ENCODE peak calls at places on chromosomes 4 and X, in eight cellular contexts. C is astrocyte, V is dorsolateral prefrontal cortex, O is fibroblast of pulmonary artery, D is suprapubic skin, Q is heart left ventricle, X is BJ, N is bronchial epithelial cell. W is an unnamed sample.

GRCh38 chr4:15906024-15906443 is 32.5 kb downstream of the FGFBP1 start:
- DNase-seq in C (peak), V (no peak), O (peak), D (peak), Q (peak), X (no peak), N (peak), W (no peak)

GRCh38 chr4:7779194-7779768 is 160.4 kb downstream of the AFAP1 start:
- DNase-seq in C (peak), V (no peak), O (no peak), D (peak), Q (no peak), X (no peak), N (no peak), W (peak)

GRCh38 chr4:35493977-35494376 is 750.3 kb downstream of the ARAP2 start:
- DNase-seq in C (no peak), V (no peak), O (no peak), D (no peak), Q (no peak), X (no peak), N (no peak), W (no peak)

GRCh38 chr4:146567396-146567795 is 45.7 kb upstream of the SLC10A7 start:
- DNase-seq in C (no peak), V (no peak), O (peak), D (no peak), Q (no peak), X (no peak), N (peak), W (peak)

GRCh38 chr4:17490575-17491059 is 21.3 kb downstream of the QDPR start:
- DNase-seq in C (no peak), V (no peak), O (no peak), D (no peak), Q (no peak), X (no peak), N (no peak), W (no peak)

GRCh38 chr4:8910822-8911310 is 39.2 kb upstream of the HMX1 start:
- DNase-seq in C (no peak), V (no peak), O (no peak), D (no peak), Q (peak), X (no peak), N (no peak), W (no peak)

GRCh38 chrX:116806288-116806802 is 343.6 kb upstream of the CT83 start:
- DNase-seq in C (no peak), V (no peak), O (no peak), D (no peak), Q (no peak), X (no peak), N (no peak), W (no peak)

GRCh38 chr4:137993232-137993631 is 248.9 kb downstream of the SLC7A11 start:
- DNase-seq in C (no peak), V (no peak), O (no peak), D (no peak), Q (no peak), X (no peak), N (peak), W (no peak)

GRCh38 chr4:72900952-72901351 is 168.6 kb downstream of the COX18 start:
- DNase-seq in C (peak), V (peak), O (peak), D (no peak), Q (no peak), X (peak), N (no peak), W (peak)

GRCh38 chr4:183201331-183201730 is 102.3 kb downstream of the WWC2 start:
- DNase-seq in C (peak), V (no peak), O (peak), D (no peak), Q (no peak), X (peak), N (peak), W (peak)

GRCh38 chr4:7266525-7267292 is 74.4 kb downstream of the SORCS2 start:
- DNase-seq in C (peak), V (no peak), O (peak), D (no peak), Q (peak), X (peak), N (peak), W (peak)

GRCh38 chrX:110015027-110015426 is 12.1 kb downstream of the TMEM164 start:
- DNase-seq in C (no peak), V (no peak), O (peak), D (no peak), Q (no peak), X (no peak), N (no peak), W (no peak)

GRCh38 chrX:46407753-46408130 is 137.5 kb downstream of the ZNF674 start:
- DNase-seq in C (peak), V (no peak), O (peak), D (no peak), Q (no peak), X (no peak), N (no peak), W (peak)

GRCh38 chrX:66142351-66142750 is 21.7 kb upstream of the HEPH start:
- DNase-seq in C (no peak), V (no peak), O (no peak), D (no peak), Q (no peak), X (no peak), N (no peak), W (no peak)

GRCh38 chrX:48957477-48957826 is at the start of gene OTUD5:
- DNase-seq in C (no peak), V (peak), O (no peak), D (peak), Q (peak), X (no peak), N (no peak), W (no peak)

GRCh38 chrX:43703211-43703791 is 47.2 kb downstream of the MAOA start:
- DNase-seq in C (peak), V (no peak), O (peak), D (no peak), Q (no peak), X (peak), N (peak), W (peak)

GRCh38 chr4:134202557-134202956 is 968 bp upstream of the PABPC4L start:
- DNase-seq in C (peak), V (no peak), O (peak), D (no peak), Q (no peak), X (no peak), N (peak), W (peak)

GRCh38 chr4:101419324-101420135 is 72.2 kb upstream of the PPP3CA start:
- DNase-seq in C (peak), V (no peak), O (peak), D (no peak), Q (no peak), X (peak), N (peak), W (peak)

GRCh38 chrX:131734621-131735020 is 190.7 kb downstream of the OR13H1 start:
- DNase-seq in C (peak), V (peak), O (no peak), D (peak), Q (no peak), X (no peak), N (no peak), W (peak)
- TF ChIP-seq CTCF in C (no peak), V (peak), O (no peak), D (no peak), Q (no peak), X (no peak), N (no peak), W (no peak)

DNA sequence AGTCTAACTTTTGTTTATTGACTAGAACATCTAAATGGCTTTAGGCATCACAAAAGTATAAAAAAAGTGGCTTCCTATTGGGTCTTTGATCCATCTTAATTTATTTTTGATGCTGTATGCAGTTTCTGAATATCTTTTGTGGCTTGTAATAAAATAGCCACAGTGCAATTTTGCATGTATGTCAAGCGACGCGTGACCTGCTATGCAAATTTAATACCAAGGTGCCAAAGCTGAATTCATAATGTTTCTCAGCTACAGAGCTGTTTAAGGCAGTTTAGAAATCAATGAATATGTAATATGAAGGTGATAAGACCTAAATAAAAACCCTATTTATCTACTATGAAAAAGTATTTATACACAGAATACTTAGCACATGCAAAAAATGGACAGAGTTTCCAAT is 197.8 kb downstream of the AFF2 start:
- DNase-seq in C (no peak), V (no peak), O (no peak), D (no peak), Q (no peak), X (no peak), N (no peak), W (no peak)
- H3K4me3 ChIP-seq in C (no peak), V (no peak), O (no peak), D (no peak), Q (no peak), X (no peak), N (no peak), W (no peak)

DNA sequence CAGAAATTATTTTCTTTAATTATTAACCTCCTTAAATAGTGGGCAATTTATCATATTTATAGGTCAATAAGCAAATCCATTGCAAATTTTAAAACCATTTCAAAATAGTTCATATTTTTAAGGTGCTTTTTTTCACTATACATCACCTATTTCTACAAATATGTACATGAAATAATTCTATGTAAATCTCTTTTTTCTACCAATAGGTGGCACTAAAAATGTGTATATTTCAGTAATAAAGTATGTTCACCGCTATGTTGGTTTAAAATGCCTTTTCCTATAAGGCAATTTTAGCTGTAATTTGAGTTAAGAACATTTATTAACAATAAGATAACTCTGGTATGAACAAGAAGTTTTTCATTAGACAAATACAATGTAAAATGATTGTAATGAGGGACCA is 672.2 kb downstream of the KCTD8 start:
- DNase-seq in C (no peak), V (no peak), O (peak), D (no peak), Q (no peak), X (no peak), N (peak), W (peak)
- TF ChIP-seq CTCF in C (peak), V (peak), O (peak), D (no peak), Q (no peak), X (no peak), N (no peak), W (peak)

DNA sequence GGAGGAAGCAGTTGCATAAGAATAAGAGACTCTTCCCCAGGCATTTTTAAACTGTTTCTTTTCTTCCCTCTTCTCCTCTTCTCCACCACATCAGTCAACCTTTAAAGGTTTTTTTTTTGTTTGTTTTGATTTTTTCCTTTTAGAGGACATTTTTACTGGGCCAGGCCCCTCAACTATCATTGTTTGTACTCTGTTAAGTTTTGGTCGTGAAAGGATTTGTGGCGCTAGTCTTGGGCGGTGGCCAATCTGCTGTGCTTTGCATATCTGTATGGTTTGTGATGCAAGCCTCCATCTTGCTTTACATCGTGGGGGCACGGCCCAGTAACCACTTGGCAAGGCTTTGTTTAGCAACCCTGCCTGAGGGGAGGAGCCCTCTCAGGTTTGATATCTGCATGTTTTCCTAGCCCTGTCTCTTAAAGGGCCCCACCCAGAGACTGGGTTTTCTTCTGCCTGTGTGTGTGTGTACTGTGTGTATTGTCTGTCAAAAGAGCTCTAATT is 101.9 kb upstream of the SLITRK2 start:
- DNase-seq in C (no peak), V (no peak), O (no peak), D (no peak), Q (no peak), X (no peak), N (no peak), W (no peak)
- H3K4me3 ChIP-seq in C (no peak), V (no peak), O (no peak), D (no peak), Q (no peak), X (no peak), N (no peak), W (no peak)